ENCODE peak calls at places on chromosomes 16 and 17, in six cellular contexts. K, D, Q, W, V and M are unnamed samples.

GRCh38 chr17:51336112-51336822 is 75.9 kb downstream of the UTP18 start:
- DNase-seq in K (no peak), D (no peak), Q (no peak), W (no peak), V (no peak), M (no peak)

GRCh38 chr16:30473231-30474061 is 904 bp downstream of the ITGAL start:
- DNase-seq in K (peak; percentile 90), D (no peak), Q (no peak), W (no peak), V (no peak), M (no peak)

GRCh38 chr16:81608515-81609209 is 164.1 kb downstream of the CMIP start:
- DNase-seq in K (no peak), D (peak; percentile 55), Q (peak; percentile 86), W (no peak), V (no peak), M (no peak)

GRCh38 chr16:54176376-54176901 is 110.1 kb downstream of the IRX3 start:
- DNase-seq in K (no peak), D (peak; percentile 49), Q (no peak), W (no peak), V (no peak), M (no peak)

GRCh38 chr16:84055366-84055765 is 12.8 kb upstream of the SLC38A8 start:
- DNase-seq in K (peak; percentile 24), D (no peak), Q (peak; percentile 57), W (no peak), V (no peak), M (no peak)

GRCh38 chr17:49914096-49914490 is 54.9 kb upstream of the DLX4 start:
- DNase-seq in K (no peak), D (no peak), Q (no peak), W (no peak), V (no peak), M (no peak)

GRCh38 chr17:18981642-18982424 is 22.7 kb downstream of the FAM83G start:
- DNase-seq in K (peak; percentile 81), D (peak; percentile 50), Q (no peak), W (peak; percentile 31), V (peak; percentile 36), M (peak; percentile 38)

GRCh38 chr16:30120340-30121105 is 2.5 kb downstream of the MAPK3 start:
- DNase-seq in K (no peak), D (no peak), Q (no peak), W (no peak), V (no peak), M (no peak)

GRCh38 chr16:19105891-19106624 is 7.7 kb upstream of the ITPRIPL2 start:
- DNase-seq in K (no peak), D (no peak), Q (peak; percentile 76), W (no peak), V (no peak), M (no peak)

GRCh38 chr16:3065742-3066439 is 451 bp downstream of the IL32 start:
- DNase-seq in K (peak; percentile 79), D (no peak), Q (no peak), W (no peak), V (no peak), M (no peak)

GRCh38 chr16:54648575-54648974 is 282.1 kb upstream of the IRX5 start:
- DNase-seq in K (no peak), D (no peak), Q (no peak), W (no peak), V (no peak), M (no peak)

GRCh38 chr16:74372953-74373846 is 2.9 kb upstream of the NPIPB15 start:
- DNase-seq in K (no peak), D (no peak), Q (peak; percentile 74), W (no peak), V (no peak), M (no peak)

GRCh38 chr16:89164436-89164835 is 7.1 kb upstream of the CDH15 start:
- DNase-seq in K (no peak), D (no peak), Q (no peak), W (no peak), V (no peak), M (no peak)

GRCh38 chr16:67055712-67056487 is 27.0 kb downstream of the CBFB start:
- DNase-seq in K (no peak), D (peak; percentile 94), Q (no peak), W (no peak), V (peak; percentile 67), M (peak; percentile 96)

GRCh38 chr16:4414187-4414909 is 2.0 kb downstream of the CORO7 start:
- DNase-seq in K (no peak), D (no peak), Q (no peak), W (no peak), V (no peak), M (no peak)

GRCh38 chr16:58842156-58842555 is 108.0 kb upstream of the GOT2 start:
- DNase-seq in K (no peak), D (no peak), Q (no peak), W (no peak), V (no peak), M (no peak)

GRCh38 chr17:62105361-62105760 is 40.3 kb upstream of the MED13 start:
- DNase-seq in K (no peak), D (no peak), Q (peak; percentile 36), W (no peak), V (no peak), M (no peak)

GRCh38 chr16:29821663-29822115 is 1.4 kb downstream of the MVP start:
- DNase-seq in K (no peak), D (peak; percentile 81), Q (no peak), W (peak; percentile 70), V (no peak), M (no peak)

GRCh38 chr17:29151567-29151966 is 28.6 kb downstream of the MYO18A start:
- DNase-seq in K (no peak), D (peak; percentile 57), Q (no peak), W (peak; percentile 70), V (no peak), M (no peak)

GRCh38 chr16:53135329-53135728 is 80.5 kb downstream of the CHD9 start:
- DNase-seq in K (no peak), D (no peak), Q (no peak), W (no peak), V (no peak), M (no peak)

GRCh38 chr16:86877108-86877507 is 298.8 kb downstream of the FOXL1 start:
- DNase-seq in K (no peak), D (no peak), Q (no peak), W (no peak), V (no peak), M (no peak)

GRCh38 chr16:86876499-86876898 is 298.1 kb downstream of the FOXL1 start:
- DNase-seq in K (no peak), D (no peak), Q (no peak), W (no peak), V (no peak), M (no peak)

GRCh38 chr16:86872833-86873232 is 294.5 kb downstream of the FOXL1 start:
- DNase-seq in K (no peak), D (no peak), Q (no peak), W (no peak), V (no peak), M (no peak)

GRCh38 chr16:86872126-86872525 is 293.8 kb downstream of the FOXL1 start:
- DNase-seq in K (no peak), D (no peak), Q (no peak), W (no peak), V (no peak), M (no peak)

DNA sequence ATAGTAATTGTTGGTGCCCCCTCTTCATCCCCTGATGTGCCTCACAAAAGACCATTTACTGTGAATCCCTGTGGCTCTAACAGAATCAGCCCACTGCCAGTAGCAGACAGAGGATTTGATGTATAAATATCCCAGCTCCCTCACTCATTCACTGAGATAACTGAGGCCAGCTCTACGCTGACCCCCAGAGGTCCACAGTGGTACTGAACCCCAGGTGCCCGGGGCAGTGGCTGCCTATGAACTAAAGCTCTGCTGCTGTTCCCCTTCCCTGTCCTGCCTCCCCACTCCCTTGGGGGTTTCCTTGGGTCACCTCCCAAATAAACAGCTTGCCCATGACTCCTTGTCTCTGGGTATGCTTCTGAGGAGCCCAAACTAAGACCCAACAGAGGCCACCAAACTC is 295.8 kb downstream of the FOXL1 start:
- DNase-seq in K (no peak), D (no peak), Q (no peak), W (peak; percentile 6), V (peak; percentile 12), M (no peak)
- TF ChIP-seq CTCF in K (peak; percentile 11), D (peak; percentile 73), Q (no peak), W (peak; percentile 89), V (peak; percentile 77), M (peak; percentile 34)

GRCh38 chr17:81508639-81509047 is 4.0 kb downstream of the ACTG1 start:
- DNase-seq in K (peak; percentile 35), D (no peak), Q (no peak), W (peak; percentile 84), V (no peak), M (no peak)
- H3K4me3 ChIP-seq in K (peak overlapping the region; percentile 86), D (peak overlapping the region; percentile 74), Q (no peak overlapping the region), W (no peak overlapping the region), V (peak overlapping the region; percentile 67), M (peak overlapping the region; percentile 96)

DNA sequence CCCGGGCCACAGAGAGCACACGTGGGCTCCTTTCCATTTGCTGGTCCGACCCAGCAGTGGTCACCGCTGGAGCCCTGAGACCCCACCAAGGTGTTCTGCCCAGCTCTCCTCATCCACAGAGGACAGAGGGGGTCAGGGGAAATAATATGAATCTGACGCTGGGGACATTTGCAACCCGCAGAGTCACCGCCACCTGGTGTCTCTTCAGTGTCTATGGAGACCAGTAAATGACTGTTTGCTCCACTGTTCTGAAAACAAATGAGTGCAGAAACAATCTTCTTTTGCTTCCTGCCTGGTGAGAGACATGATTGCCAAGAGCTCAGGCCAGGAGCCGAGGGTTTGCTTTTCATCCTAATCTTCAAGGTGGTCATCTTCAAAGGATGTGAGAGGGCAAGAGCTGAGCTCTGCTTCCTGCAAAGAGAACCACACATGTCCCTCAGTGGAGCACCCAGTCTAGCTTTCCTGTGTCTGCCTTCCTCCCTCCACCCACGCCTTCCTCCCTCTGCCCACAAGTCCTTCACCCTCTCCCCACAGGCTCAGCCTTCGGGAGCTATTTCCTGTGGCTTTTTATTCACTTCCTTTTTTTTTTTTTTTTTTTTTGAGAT is 14.7 kb upstream of the KLHDC4 start:
- DNase-seq in K (no peak), D (peak; percentile 27), Q (no peak), W (no peak), V (no peak), M (no peak)
- TF ChIP-seq CTCF in K (no peak), D (no peak), Q (no peak), W (no peak), V (no peak), M (no peak)

GRCh38 chr16:50024207-50024606 is 818 bp upstream of the CNEP1R1 start:
- DNase-seq in K (no peak), D (no peak), Q (no peak), W (no peak), V (no peak), M (no peak)

GRCh38 chr16:50025544-50025931 is 513 bp downstream of the CNEP1R1 start:
- DNase-seq in K (no peak), D (peak; percentile 24), Q (no peak), W (no peak), V (no peak), M (no peak)

GRCh38 chr16:50023626-50024025 is 1.4 kb upstream of the CNEP1R1 start:
- DNase-seq in K (no peak), D (no peak), Q (no peak), W (no peak), V (no peak), M (no peak)

GRCh38 chr16:50024684-50025543 is at the start of gene CNEP1R1:
- DNase-seq in K (peak; percentile 96), D (peak; percentile 98), Q (peak; percentile 98), W (peak; percentile 96), V (peak; percentile 80), M (peak; percentile 77)

DNA sequence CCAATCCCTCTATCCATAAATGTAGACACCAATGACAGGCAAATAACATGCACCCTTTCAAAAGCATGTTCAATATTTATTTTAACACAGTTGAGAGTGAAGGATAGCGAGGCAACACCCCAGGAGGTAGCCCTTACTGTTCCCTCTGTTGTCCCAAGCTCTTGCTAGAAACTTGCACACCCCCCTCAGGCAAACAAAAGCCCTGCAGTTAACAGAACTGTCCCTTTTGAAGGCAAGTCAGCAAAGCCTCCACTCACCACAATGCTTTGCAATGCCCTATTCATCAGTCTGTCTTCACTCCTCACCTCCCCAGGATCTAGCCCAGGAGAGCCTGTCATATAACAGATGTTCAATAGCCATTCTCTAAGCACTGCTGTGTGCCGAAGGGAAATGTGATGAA is 3.5 kb upstream of the CNEP1R1 start:
- DNase-seq in K (no peak), D (no peak), Q (no peak), W (no peak), V (no peak), M (no peak)
- H3K4me3 ChIP-seq in K (no peak overlapping the region), D (no peak overlapping the region), Q (no peak overlapping the region), W (no peak overlapping the region), V (no peak overlapping the region), M (no peak overlapping the region)